ENCODE peak calls at places on chromosomes 2 and 18, in five cellular contexts. S is ELR, N is NCI-H526, B is HFF-Myc, L is hypothalamus. P is an unnamed sample.

GRCh38 chr2:199261221-199261620 is 196.5 kb downstream of the SATB2 start:
- DNase-seq in L (no peak), B (peak), N (no peak), S (peak), P (peak)

GRCh38 chr18:74505776-74506175 is 9.6 kb downstream of the CNDP2 start:
- DNase-seq in B (no peak), L (no peak), S (no peak), N (no peak), P (no peak)

GRCh38 chr2:174263989-174264388 is 15.7 kb upstream of the OLA1 start:
- DNase-seq in B (peak), S (peak), L (no peak), N (no peak), P (no peak)

GRCh38 chr2:224937887-224938286 is 104.4 kb downstream of the DOCK10 start:
- DNase-seq in N (no peak), S (no peak), L (no peak), B (no peak), P (no peak)

GRCh38 chr2:194383404-194383803 is 1273.6 kb upstream of the SLC39A10 start:
- DNase-seq in L (no peak), B (peak), S (peak), N (peak), P (no peak)

GRCh38 chr2:144924827-144925226 is 404.9 kb upstream of the ZEB2 start:
- DNase-seq in L (no peak), B (no peak), N (no peak), S (no peak), P (no peak)

GRCh38 chr2:73837847-73838585 is 9.3 kb downstream of the STAMBP start:
- DNase-seq in S (no peak), L (no peak), B (no peak), N (no peak), P (no peak)

GRCh38 chr18:48827321-48828200 is 123.2 kb downstream of the SMAD7 start:
- DNase-seq in N (peak), B (peak), S (no peak), L (no peak), P (no peak)

GRCh38 chr2:143934913-143935310 is 585.0 kb downstream of the ZEB2 start:
- DNase-seq in N (no peak), S (no peak), B (no peak), L (no peak), P (no peak)

GRCh38 chr2:235005603-235006259 is 53.9 kb downstream of the SH3BP4 start:
- DNase-seq in B (no peak), N (peak), S (no peak), L (no peak), P (no peak)

GRCh38 chr2:180000434-180000833 is 6.7 kb downstream of the CWC22 start:
- DNase-seq in L (no peak), N (no peak), B (no peak), S (peak), P (no peak)

GRCh38 chr2:103669579-103669978 is 907.7 kb downstream of the TMEM182 start:
- DNase-seq in N (no peak), S (no peak), B (no peak), L (no peak), P (no peak)

GRCh38 chr2:2758793-2759367 is 427.8 kb upstream of the MYT1L start:
- DNase-seq in B (no peak), L (no peak), S (no peak), N (no peak), P (no peak)

GRCh38 chr18:74638210-74638609 is 40.5 kb downstream of the ZNF407 start:
- DNase-seq in S (no peak), B (no peak), L (no peak), N (peak), P (no peak)

GRCh38 chr2:226728996-226729395 is 70.6 kb downstream of the IRS1 start:
- DNase-seq in N (no peak), B (no peak), S (peak), L (no peak), P (no peak)

GRCh38 chr2:240131296-240131695 is 4.8 kb downstream of the COPS9 start:
- DNase-seq in L (no peak), N (no peak), S (no peak), B (no peak), P (no peak)

GRCh38 chr18:60506682-60507081 is 134.1 kb upstream of the MC4R start:
- DNase-seq in S (no peak), L (no peak), B (peak), N (no peak), P (no peak)